ENCODE peak calls at places on chromosomes 3 and 15, in seven cellular contexts. U, C, L, G, Z, D and N are unnamed samples.
A peak's percentile ranks its signal among the peaks of the same experiment; 100 is the strongest.

GRCh38 chr15:81398910-81399551 is 25.0 kb upstream of the TMC3 start:
- DNase-seq in D (no peak), G (peak; percentile 26), U (no peak), L (no peak), Z (no peak), C (peak; percentile 47), N (peak; percentile 45)

GRCh38 chr3:59998040-59998439 is 948.2 kb upstream of the CFAP20DC start:
- DNase-seq in U (no peak), L (peak; percentile 25), D (no peak), C (no peak), G (no peak), Z (no peak), N (no peak)

GRCh38 chr3:150488867-150489266 is 57.4 kb downstream of the SERP1 start:
- DNase-seq in D (no peak), C (no peak), U (no peak), L (no peak), Z (no peak), G (no peak), N (no peak)

GRCh38 chr15:33101036-33101435 is 93.5 kb downstream of the FMN1 start:
- DNase-seq in C (no peak), D (no peak), G (no peak), Z (no peak), U (no peak), L (no peak), N (no peak)

GRCh38 chr3:17678116-17678741 is 64.2 kb downstream of the TBC1D5 start:
- DNase-seq in D (peak; percentile 4), Z (no peak), G (peak; percentile 50), U (no peak), C (peak; percentile 30), L (no peak), N (no peak)

GRCh38 chr15:45454825-45455224 is 67.7 kb downstream of the SLC30A4 start:
- DNase-seq in G (peak; percentile 94), U (peak; percentile 73), Z (peak; percentile 56), L (no peak), C (peak; percentile 96), D (peak; percentile 75), N (peak; percentile 51)

GRCh38 chr3:86949850-86950249 is 41.1 kb downstream of the VGLL3 start:
- DNase-seq in G (peak; percentile 74), Z (no peak), C (peak; percentile 23), D (no peak), L (no peak), U (no peak), N (no peak)

GRCh38 chr3:98817546-98817945 is 54.4 kb downstream of the ST3GAL6 start:
- DNase-seq in G (no peak), C (peak; percentile 78), U (no peak), L (peak; percentile 76), D (no peak), Z (peak; percentile 68), N (peak; percentile 73)

GRCh38 chr15:60840306-60840702 is 361.4 kb upstream of the ICE2 start:
- DNase-seq in Z (no peak), C (no peak), G (no peak), U (no peak), D (no peak), L (no peak), N (peak; percentile 33)

GRCh38 chr3:88248658-88249057 is 98.9 kb downstream of the C3orf38 start:
- DNase-seq in G (no peak), C (no peak), U (no peak), Z (no peak), L (no peak), D (no peak), N (no peak)
- TF ChIP-seq EZH2 in G (no peak), C (no peak), U (no peak), Z (no peak), L (no peak), D (no peak), N (no peak)

GRCh38 chr3:107704477-107704876 is 181.7 kb downstream of the BBX start:
- DNase-seq in Z (no peak), C (peak; percentile 21), G (peak; percentile 40), L (no peak), D (no peak), U (no peak), N (no peak)
- TF ChIP-seq EZH2 in Z (no peak), C (no peak), G (no peak), L (no peak), D (no peak), U (no peak), N (no peak)

GRCh38 chr15:100880139-100880896 is 687 bp downstream of the ALDH1A3 start:
- DNase-seq in D (no peak), Z (no peak), C (no peak), G (no peak), U (no peak), L (peak; percentile 63), N (no peak)
- TF ChIP-seq EZH2 in D (no peak), Z (no peak), C (no peak), G (no peak), U (no peak), L (peak; percentile 90), N (peak; percentile 88)

DNA sequence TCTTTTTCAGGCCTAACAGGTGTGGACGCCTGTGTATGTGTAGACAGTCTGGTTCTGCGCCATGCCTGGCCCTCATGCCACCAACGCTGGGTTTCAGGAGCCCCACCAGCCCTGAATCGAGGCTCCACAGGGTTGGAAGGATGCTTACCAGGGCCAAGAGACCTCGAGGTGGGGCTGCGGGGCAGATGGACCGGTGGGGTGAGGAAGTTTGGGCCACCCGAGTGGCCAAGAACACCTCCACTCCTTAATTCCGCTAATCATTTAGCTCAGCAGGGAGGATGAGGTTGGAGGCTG is 6.0 kb upstream of the ONECUT1 start:
- DNase-seq in G (no peak), Z (no peak), D (no peak), L (no peak), C (no peak), U (no peak), N (no peak)
- TF ChIP-seq EZH2 in G (no peak), Z (no peak), D (no peak), L (no peak), C (no peak), U (no peak), N (no peak)

GRCh38 chr15:40932146-40932545 is 3.0 kb downstream of the DLL4 start:
- DNase-seq in D (no peak), Z (no peak), L (no peak), C (no peak), U (no peak), G (no peak), N (no peak)

GRCh38 chr15:40929730-40930429 is 740 bp downstream of the DLL4 start:
- DNase-seq in G (peak; percentile 45), Z (no peak), D (no peak), U (no peak), C (peak; percentile 65), L (peak; percentile 67), N (peak; percentile 74)

GRCh38 chr15:40931300-40932142 is 2.4 kb downstream of the DLL4 start:
- DNase-seq in U (no peak), Z (no peak), C (no peak), G (no peak), D (no peak), L (no peak), N (no peak)

GRCh38 chr15:40928975-40929729 is at the start of gene DLL4:
- DNase-seq in D (no peak), U (peak; percentile 71), L (peak; percentile 92), C (peak; percentile 52), G (peak; percentile 62), Z (peak; percentile 71), N (peak; percentile 86)

DNA sequence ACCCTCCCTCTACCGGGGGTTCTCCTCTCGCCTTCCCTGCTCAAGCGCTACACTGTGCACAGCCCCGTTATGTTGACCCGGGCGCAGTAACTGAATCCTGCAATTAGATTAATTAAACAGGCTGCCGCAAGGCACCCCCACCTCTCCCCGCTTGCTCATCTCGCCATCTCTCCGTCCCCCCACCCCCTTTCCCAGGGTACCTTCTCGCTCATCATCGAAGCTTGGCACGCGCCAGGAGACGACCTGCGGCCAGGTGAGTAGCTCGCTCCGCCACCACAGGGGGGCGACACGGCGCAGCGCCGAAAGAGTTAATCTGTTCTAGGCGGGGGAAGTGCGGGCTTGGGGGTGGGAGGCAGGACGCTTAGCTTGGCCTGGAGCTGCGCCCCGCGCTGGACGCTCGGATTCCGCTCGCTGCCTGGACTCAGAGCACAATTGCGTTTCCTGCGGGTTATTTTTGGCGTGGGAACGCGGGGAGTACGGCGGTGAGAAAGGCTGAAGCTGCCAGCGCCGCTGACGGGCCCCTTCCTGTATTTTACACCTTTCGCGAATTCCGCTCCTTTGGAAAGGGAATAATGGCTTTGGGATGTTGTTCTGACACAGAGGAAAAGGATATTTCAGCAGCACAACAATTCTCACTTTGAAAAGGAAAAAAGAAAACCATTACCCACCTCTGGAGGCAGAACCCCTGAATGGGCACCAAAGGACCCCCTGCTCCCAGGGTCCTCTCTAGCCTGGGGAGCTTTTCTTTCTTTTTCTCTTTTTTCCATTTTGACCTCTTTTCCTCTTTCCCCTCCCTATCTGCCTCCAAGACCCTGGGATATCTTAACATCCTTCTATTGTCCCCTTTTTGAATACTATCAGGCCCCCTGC is 1.5 kb downstream of the DLL4 start:
- DNase-seq in G (peak; percentile 42), L (peak; percentile 92), C (no peak), U (peak; percentile 70), D (no peak), Z (no peak), N (peak; percentile 74)
- TF ChIP-seq EZH2 in G (no peak), L (no peak), C (no peak), U (no peak), D (no peak), Z (peak; percentile 55), N (peak; percentile 45)

GRCh38 chr3:165195628-165196576 is at the start of gene SLITRK3:
- DNase-seq in C (peak; percentile 9), G (no peak), U (no peak), D (no peak), Z (peak; percentile 35), L (peak; percentile 60), N (peak; percentile 19)
- TF ChIP-seq EZH2 in C (no peak), G (peak; percentile 81), U (no peak), D (peak; percentile 91), Z (no peak), L (no peak), N (no peak)